ENCODE peak calls at places on chromosomes 11 and 22, in eight cellular contexts. H is HFF-Myc; U is A673; I is heart right ventricle; P is AG10803; N is cardiac fibroblast; V is CD4-positive, alpha-beta T cell; R is lung. E is an unnamed sample.

GRCh38 chr11:50186146-50186545 is 153.5 kb downstream of the OR4C45 start:
- DNase-seq in N (no peak), R (no peak), I (no peak), P (no peak), U (no peak), H (no peak), V (no peak), E (no peak)

GRCh38 chr11:69654001-69654659 is 13.2 kb downstream of the CCND1 start:
- DNase-seq in P (no peak), N (peak; percentile 17), U (no peak), R (no peak), V (no peak), H (no peak), I (no peak), E (no peak)

GRCh38 chr11:3823303-3823702 is 14.9 kb downstream of the PGAP2 start:
- DNase-seq in H (peak; percentile 62), N (peak; percentile 82), I (no peak), P (peak; percentile 79), V (no peak), R (no peak), U (no peak), E (peak; percentile 47)

GRCh38 chr11:86668929-86669328 is 3.5 kb downstream of the ME3 start:
- DNase-seq in I (no peak), R (no peak), N (no peak), U (no peak), P (no peak), V (no peak), H (no peak), E (no peak)

GRCh38 chr11:14304601-14305000 is 54.4 kb downstream of the RRAS2 start:
- DNase-seq in N (no peak), H (no peak), R (no peak), P (no peak), I (no peak), V (no peak), U (no peak), E (no peak)

GRCh38 chr22:47558828-47559700 is 796.6 kb downstream of the TBC1D22A start:
- DNase-seq in V (no peak), N (no peak), R (no peak), I (no peak), H (no peak), P (no peak), U (no peak), E (no peak)

GRCh38 chr22:31947296-31947695 is 3.0 kb downstream of the YWHAH start:
- DNase-seq in P (no peak), R (no peak), I (no peak), V (no peak), N (peak; percentile 47), H (no peak), U (no peak), E (no peak)

GRCh38 chr11:120565436-120566155 is 54.0 kb downstream of the GRIK4 start:
- DNase-seq in I (no peak), U (no peak), H (no peak), V (no peak), P (no peak), R (no peak), N (peak; percentile 27), E (no peak)

GRCh38 chr22:20131856-20132685 is 467 bp downstream of the ZDHHC8 start:
- DNase-seq in R (peak; percentile 56), I (peak; percentile 46), V (no peak), U (no peak), N (no peak), H (no peak), P (peak; percentile 20), E (no peak)

GRCh38 chr11:68946416-68947090 is 34.2 kb downstream of the MRGPRD start:
- DNase-seq in R (no peak), H (peak; percentile 32), I (no peak), U (no peak), P (peak; percentile 94), N (peak; percentile 84), V (no peak), E (peak; percentile 59)

GRCh38 chr22:25572708-25573161 is 8.3 kb downstream of the GRK3 start:
- DNase-seq in V (no peak), U (no peak), H (no peak), I (no peak), R (no peak), P (no peak), N (no peak), E (no peak)

GRCh38 chr11:91495837-91496236 is 728.8 kb upstream of the FAT3 start:
- DNase-seq in P (no peak), N (no peak), U (no peak), V (no peak), I (no peak), R (no peak), H (no peak), E (no peak)

GRCh38 chr22:19760652-19761002 is at the start of gene TBX1:
- DNase-seq in R (no peak), I (no peak), N (no peak), P (no peak), U (no peak), H (no peak), V (no peak), E (no peak)

GRCh38 chr11:6481924-6482275 is 599 bp downstream of the TIMM10B start:
- DNase-seq in R (no peak), V (no peak), H (no peak), P (no peak), I (no peak), U (no peak), N (peak; percentile 24), E (no peak)

GRCh38 chr11:17827006-17827405 is 92.4 kb downstream of the KCNC1 start:
- DNase-seq in N (no peak), U (no peak), V (no peak), R (no peak), P (no peak), I (no peak), H (no peak), E (no peak)

GRCh38 chr22:33866521-33866920 is 53.8 kb downstream of the LARGE1 start:
- DNase-seq in U (no peak), P (no peak), V (no peak), H (no peak), R (no peak), N (no peak), I (no peak), E (no peak)

GRCh38 chr11:64878494-64879225 is at the start of gene EHD1:
- DNase-seq in P (peak; percentile 95), H (peak; percentile 89), N (peak; percentile 98), R (peak; percentile 99), U (peak; percentile 100), I (peak; percentile 99), V (peak; percentile 100), E (peak; percentile 94)
- TF ChIP-seq CTCF in P (peak; percentile 58), H (peak; percentile 53), N (peak; percentile 41), R (peak; percentile 47), U (peak; percentile 74), I (peak; percentile 84), V (peak; percentile 58), E (peak; percentile 64)

GRCh38 chr11:44766112-44766971 is 39.6 kb downstream of the TSPAN18 start:
- DNase-seq in I (peak; percentile 72), H (no peak), V (no peak), N (peak; percentile 64), R (no peak), P (peak; percentile 59), U (peak; percentile 94), E (peak; percentile 44)
- TF ChIP-seq CTCF in I (peak; percentile 28), H (no peak), V (no peak), N (no peak), R (no peak), P (no peak), U (no peak), E (peak; percentile 14)

GRCh38 chr11:130180491-130180890 is 20.9 kb downstream of the ST14 start:
- DNase-seq in R (no peak), P (peak; percentile 15), H (no peak), I (no peak), N (peak; percentile 52), U (no peak), V (no peak), E (no peak)
- TF ChIP-seq CTCF in R (no peak), P (no peak), H (no peak), I (no peak), N (no peak), U (no peak), V (no peak), E (no peak)

GRCh38 chr11:12117200-12117995 is 7.0 kb downstream of the MICAL2 start:
- DNase-seq in R (no peak), P (no peak), H (no peak), U (no peak), N (peak; percentile 56), V (no peak), I (no peak), E (no peak)

GRCh38 chr11:12121011-12121410 is 10.6 kb downstream of the MICAL2 start:
- DNase-seq in V (no peak), R (no peak), I (no peak), H (no peak), U (no peak), P (no peak), N (no peak), E (no peak)

GRCh38 chr11:12120031-12121008 is 9.9 kb downstream of the MICAL2 start:
- DNase-seq in I (no peak), H (no peak), U (no peak), R (no peak), P (no peak), N (no peak), V (no peak), E (no peak)

GRCh38 chr11:12119502-12119901 is 9.1 kb downstream of the MICAL2 start:
- DNase-seq in N (no peak), V (no peak), I (no peak), U (no peak), R (no peak), P (no peak), H (no peak), E (no peak)

DNA sequence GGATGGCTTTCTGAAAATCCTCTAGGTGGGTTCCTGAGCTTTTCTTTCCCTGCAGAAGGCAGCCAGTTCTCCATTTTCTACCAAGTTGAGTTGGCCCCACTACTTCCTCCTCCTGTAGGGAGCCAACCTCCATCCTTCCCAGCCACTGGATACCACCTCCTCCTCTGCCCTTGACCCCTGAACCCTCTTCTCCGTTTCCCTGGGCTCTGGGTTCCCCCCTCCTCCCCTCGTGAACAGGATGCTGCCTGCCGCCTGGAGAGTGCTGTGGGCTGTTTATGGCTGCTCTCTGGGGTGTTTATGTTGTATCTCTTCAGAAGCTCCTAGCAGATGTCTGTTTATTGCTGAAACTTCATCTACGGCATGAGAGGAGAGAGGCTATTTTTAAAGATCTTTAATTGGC is 8.6 kb downstream of the MICAL2 start:
- DNase-seq in U (no peak), N (no peak), V (no peak), R (no peak), H (no peak), P (no peak), I (no peak), E (no peak)
- TF ChIP-seq CTCF in U (no peak), N (peak; percentile 8), V (no peak), R (no peak), H (no peak), P (peak; percentile 15), I (no peak), E (peak; percentile 50)

E was measured in AG04450.